ENCODE peak calls at places on chromosomes 7 and 10, in five cellular contexts. G is HepG2, E is GM12878, H is A549, Y is K562. X is an unnamed sample.
A peak's percentile ranks its signal among the peaks of the same experiment; 100 is the strongest.

GRCh38 chr10:86759073-86759672 is 2.8 kb downstream of the BMPR1A start:
- DNase-seq in G (peak; percentile 44), E (no peak), H (no peak), Y (peak; percentile 34), X (no peak)

GRCh38 chr10:85641479-85641967 is 725.1 kb downstream of the GRID1 start:
- DNase-seq in G (no peak), E (no peak), H (peak; percentile 67), Y (no peak), X (no peak)

GRCh38 chr7:30656611-30657010 is 25.6 kb downstream of the CRHR2 start:
- DNase-seq in G (no peak), E (no peak), H (no peak), Y (no peak), X (no peak)

GRCh38 chr7:50303894-50304157 is 690 bp upstream of the IKZF1 start:
- DNase-seq in G (no peak), E (no peak), H (no peak), Y (peak; percentile 59), X (peak; percentile 65)

GRCh38 chr10:96834121-96834520 is 2.0 kb downstream of the LCOR start:
- DNase-seq in G (no peak), E (no peak), H (no peak), Y (no peak), X (no peak)

GRCh38 chr10:436013-436697 is 253.3 kb downstream of the DIP2C start:
- DNase-seq in G (no peak), E (no peak), H (no peak), Y (no peak), X (no peak)

GRCh38 chr7:80244206-80244956 is 109.8 kb downstream of the GNAI1 start:
- DNase-seq in G (no peak), E (no peak), H (no peak), Y (no peak), X (no peak)

GRCh38 chr10:66349726-66350125 is 576.1 kb upstream of the LRRTM3 start:
- DNase-seq in G (no peak), E (no peak), H (no peak), Y (no peak), X (no peak)

GRCh38 chr10:110661292-110661691 is 17.2 kb downstream of the RBM20 start:
- DNase-seq in G (no peak), E (no peak), H (no peak), Y (no peak), X (no peak)

GRCh38 chr7:156650042-156650441 is 9.5 kb downstream of the RNF32 start:
- DNase-seq in G (peak; percentile 57), E (no peak), H (peak; percentile 22), Y (peak; percentile 73), X (peak; percentile 56)

GRCh38 chr10:90920986-90921643 is at the start of gene ANKRD1:
- DNase-seq in G (peak; percentile 99), E (no peak), H (peak; percentile 95), Y (peak; percentile 1), X (no peak)

GRCh38 chr7:56086761-56087160 is 6.0 kb downstream of the PHKG1 start:
- DNase-seq in G (no peak), E (no peak), H (no peak), Y (no peak), X (no peak)

GRCh38 chr10:110976577-110976976 is 57.2 kb downstream of the SHOC2 start:
- DNase-seq in G (no peak), E (no peak), H (no peak), Y (no peak), X (no peak)

GRCh38 chr7:143252002-143252401 is 11.2 kb upstream of the GSTK1 start:
- DNase-seq in G (no peak), E (no peak), H (no peak), Y (no peak), X (no peak)

DNA sequence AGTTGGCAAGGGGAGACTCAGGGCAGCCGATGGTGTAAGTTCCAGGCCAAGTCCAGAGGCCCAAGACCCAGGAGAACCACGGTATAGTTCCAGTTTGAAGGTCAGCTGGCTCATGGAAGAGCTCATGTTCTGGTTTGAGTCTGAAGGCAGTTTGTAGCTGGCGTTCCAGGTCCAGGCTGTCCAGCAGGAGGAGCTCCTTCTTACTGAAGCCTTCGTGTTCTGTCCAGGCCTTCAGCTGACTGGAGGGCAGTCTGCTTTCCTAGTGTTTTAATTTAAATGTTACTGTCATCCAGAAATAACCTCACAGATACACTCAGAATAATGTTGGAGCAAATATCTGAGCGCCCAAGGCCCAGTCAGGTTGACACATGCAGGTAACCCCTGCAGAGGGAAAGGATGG is 4.2 kb downstream of the SUN1 start:
- DNase-seq in G (peak; percentile 58), E (no peak), H (peak; percentile 70), Y (peak; percentile 44), X (peak; percentile 65)
- TF ChIP-seq CTCF in G (peak; percentile 77), E (no peak), H (peak; percentile 53), Y (peak; percentile 67), X (peak; percentile 63)

GRCh38 chr7:13850185-13850752 is 139.2 kb downstream of the ETV1 start:
- DNase-seq in G (no peak), E (peak; percentile 9), H (peak; percentile 31), Y (peak; percentile 78), X (peak; percentile 25)
- TF ChIP-seq RFX5 in G (no peak), E (no peak), H (no peak), Y (no peak), X (no peak)

GRCh38 chr7:151990567-151990966 is 34.3 kb downstream of the GALNTL5 start:
- DNase-seq in G (no peak), E (no peak), H (peak; percentile 12), Y (peak; percentile 42), X (no peak)
- TF ChIP-seq REST in G (no peak), E (no peak), H (no peak), Y (no peak), X (no peak)

GRCh38 chr10:128843972-128844371 is 623.1 kb upstream of the MGMT start:
- DNase-seq in G (no peak), E (no peak), H (no peak), Y (peak; percentile 4), X (no peak)
- TF ChIP-seq CTCF in G (no peak), E (no peak), H (no peak), Y (no peak), X (no peak)

GRCh38 chr7:17460665-17461064 is 162.2 kb downstream of the AHR start:
- DNase-seq in G (no peak), E (no peak), H (no peak), Y (no peak), X (no peak)

GRCh38 chr7:17466201-17466600 is 167.7 kb downstream of the AHR start:
- DNase-seq in G (no peak), E (no peak), H (no peak), Y (no peak), X (no peak)

GRCh38 chr7:17460001-17460400 is 161.5 kb downstream of the AHR start:
- DNase-seq in G (no peak), E (no peak), H (no peak), Y (no peak), X (no peak)

GRCh38 chr7:17462059-17462695 is 163.7 kb downstream of the AHR start:
- DNase-seq in G (no peak), E (no peak), H (no peak), Y (no peak), X (no peak)

GRCh38 chr7:17463511-17464085 is 165.1 kb downstream of the AHR start:
- DNase-seq in G (no peak), E (no peak), H (no peak), Y (no peak), X (no peak)
- TF ChIP-seq RFX5 in G (no peak), E (no peak), H (no peak), Y (no peak), X (no peak)

GRCh38 chr7:95808396-95808795 is 36.0 kb downstream of the DYNC1I1 start:
- DNase-seq in G (no peak), E (no peak), H (no peak), Y (no peak), X (no peak)

GRCh38 chr7:95817846-95818245 is 45.5 kb downstream of the DYNC1I1 start:
- DNase-seq in G (no peak), E (no peak), H (no peak), Y (no peak), X (no peak)

GRCh38 chr7:95811846-95812445 is 39.6 kb downstream of the DYNC1I1 start:
- DNase-seq in G (no peak), E (no peak), H (no peak), Y (no peak), X (peak; percentile 5)
- TF ChIP-seq REST in G (no peak), E (no peak), H (no peak), Y (no peak), X (no peak)

DNA sequence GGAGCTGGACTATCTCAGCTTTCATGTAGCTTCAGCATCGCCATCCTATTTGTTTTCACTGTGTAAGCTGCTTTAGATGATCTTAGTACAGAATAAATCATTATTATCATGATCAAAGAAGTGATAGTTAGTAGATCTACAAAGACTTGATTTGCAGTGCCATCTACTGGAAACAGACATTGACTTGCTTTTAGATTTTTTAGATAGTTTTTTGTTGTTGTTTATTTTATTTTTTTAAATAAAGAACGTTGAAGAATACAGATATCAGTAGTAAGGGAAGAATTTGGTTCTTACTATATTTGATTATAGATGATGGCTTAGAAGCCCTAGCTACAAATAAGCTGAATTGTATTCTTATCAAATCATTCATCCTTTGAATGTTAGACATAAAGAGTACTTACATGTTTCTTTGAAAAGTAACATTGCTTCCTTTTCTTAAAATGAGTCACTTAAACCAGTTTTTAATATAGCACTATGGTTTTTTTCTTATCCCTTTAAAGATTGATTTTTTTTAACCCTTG is 6.3 kb upstream of the SFMBT2 start:
- DNase-seq in G (no peak), E (no peak), H (peak; percentile 59), Y (peak; percentile 39), X (no peak)
- TF ChIP-seq CTCF in G (peak; percentile 38), E (peak; percentile 53), H (peak; percentile 81), Y (no peak), X (peak; percentile 72)

X was measured in SK-N-SH.